ENCODE peak calls at places on chromosome 1, in ten cellular contexts. One of them, this sample, is unnamed.

GRCh38 chr1:18908911-18909771 is 6.8 kb upstream of the ALDH4A1 start:
- DNase-seq in neural progenitor cell: no peak
- DNase-seq in GM12892: no peak
- DNase-seq in AG10803: no peak
- DNase-seq in astrocyte of the cerebellum: no peak
- DNase-seq in dorsolateral prefrontal cortex: no peak
- DNase-seq in activated gamma-delta T cell treated with anti-CD3 and anti-CD28 coated beads, Interleukin-2, amount 50 U/mL, for 16 hours: no peak
- DNase-seq in MV-4-11: no peak
- DNase-seq in G401: no peak
- DNase-seq in nucleus accumbens: no peak
- DNase-seq in this sample: peak

GRCh38 chr1:23530089-23530749 is 814 bp downstream of the E2F2 start:
- DNase-seq in dorsolateral prefrontal cortex: no peak
- DNase-seq in neural progenitor cell: peak
- DNase-seq in activated gamma-delta T cell treated with anti-CD3 and anti-CD28 coated beads, Interleukin-2, amount 50 U/mL, for 16 hours: no peak
- DNase-seq in GM12892: no peak
- DNase-seq in astrocyte of the cerebellum: no peak
- DNase-seq in G401: no peak
- DNase-seq in MV-4-11: no peak
- DNase-seq in AG10803: no peak
- DNase-seq in nucleus accumbens: no peak
- DNase-seq in this sample: peak

GRCh38 chr1:183052861-183053260 is 29.6 kb downstream of the LAMC1 start:
- DNase-seq in AG10803: no peak
- DNase-seq in astrocyte of the cerebellum: no peak
- DNase-seq in nucleus accumbens: no peak
- DNase-seq in MV-4-11: no peak
- DNase-seq in dorsolateral prefrontal cortex: no peak
- DNase-seq in G401: no peak
- DNase-seq in neural progenitor cell: no peak
- DNase-seq in GM12892: no peak
- DNase-seq in activated gamma-delta T cell treated with anti-CD3 and anti-CD28 coated beads, Interleukin-2, amount 50 U/mL, for 16 hours: no peak
- DNase-seq in this sample: no peak

GRCh38 chr1:215004121-215004837 is 78.3 kb upstream of the KCNK2 start:
- DNase-seq in neural progenitor cell: no peak
- DNase-seq in dorsolateral prefrontal cortex: no peak
- DNase-seq in astrocyte of the cerebellum: no peak
- DNase-seq in activated gamma-delta T cell treated with anti-CD3 and anti-CD28 coated beads, Interleukin-2, amount 50 U/mL, for 16 hours: no peak
- DNase-seq in MV-4-11: no peak
- DNase-seq in nucleus accumbens: no peak
- DNase-seq in G401: no peak
- DNase-seq in GM12892: no peak
- DNase-seq in AG10803: peak
- DNase-seq in this sample: no peak

GRCh38 chr1:37242501-37242900 is 208.2 kb upstream of the GRIK3 start:
- DNase-seq in G401: no peak
- DNase-seq in MV-4-11: no peak
- DNase-seq in AG10803: no peak
- DNase-seq in GM12892: no peak
- DNase-seq in neural progenitor cell: no peak
- DNase-seq in dorsolateral prefrontal cortex: no peak
- DNase-seq in nucleus accumbens: no peak
- DNase-seq in activated gamma-delta T cell treated with anti-CD3 and anti-CD28 coated beads, Interleukin-2, amount 50 U/mL, for 16 hours: no peak
- DNase-seq in astrocyte of the cerebellum: no peak
- DNase-seq in this sample: no peak

GRCh38 chr1:201142011-201142853 is 12.0 kb downstream of the TMEM9 start:
- DNase-seq in MV-4-11: no peak
- DNase-seq in dorsolateral prefrontal cortex: no peak
- DNase-seq in G401: no peak
- DNase-seq in neural progenitor cell: no peak
- DNase-seq in AG10803: peak
- DNase-seq in activated gamma-delta T cell treated with anti-CD3 and anti-CD28 coated beads, Interleukin-2, amount 50 U/mL, for 16 hours: no peak
- DNase-seq in astrocyte of the cerebellum: no peak
- DNase-seq in GM12892: no peak
- DNase-seq in nucleus accumbens: no peak
- DNase-seq in this sample: no peak

GRCh38 chr1:180444522-180444921 is 57.9 kb downstream of the ACBD6 start:
- DNase-seq in AG10803: no peak
- DNase-seq in neural progenitor cell: no peak
- DNase-seq in nucleus accumbens: no peak
- DNase-seq in G401: no peak
- DNase-seq in activated gamma-delta T cell treated with anti-CD3 and anti-CD28 coated beads, Interleukin-2, amount 50 U/mL, for 16 hours: no peak
- DNase-seq in GM12892: no peak
- DNase-seq in MV-4-11: no peak
- DNase-seq in astrocyte of the cerebellum: no peak
- DNase-seq in dorsolateral prefrontal cortex: no peak
- DNase-seq in this sample: peak

GRCh38 chr1:92380867-92381266 is 82.0 kb downstream of the RPAP2 start:
- DNase-seq in dorsolateral prefrontal cortex: no peak
- DNase-seq in neural progenitor cell: no peak
- DNase-seq in AG10803: no peak
- DNase-seq in GM12892: no peak
- DNase-seq in MV-4-11: no peak
- DNase-seq in nucleus accumbens: no peak
- DNase-seq in G401: no peak
- DNase-seq in activated gamma-delta T cell treated with anti-CD3 and anti-CD28 coated beads, Interleukin-2, amount 50 U/mL, for 16 hours: no peak
- DNase-seq in astrocyte of the cerebellum: no peak
- DNase-seq in this sample: no peak

GRCh38 chr1:205324781-205325180 is 3.2 kb upstream of the NUAK2 start:
- DNase-seq in G401: no peak
- DNase-seq in AG10803: peak
- DNase-seq in activated gamma-delta T cell treated with anti-CD3 and anti-CD28 coated beads, Interleukin-2, amount 50 U/mL, for 16 hours: no peak
- DNase-seq in GM12892: no peak
- DNase-seq in dorsolateral prefrontal cortex: no peak
- DNase-seq in astrocyte of the cerebellum: no peak
- DNase-seq in neural progenitor cell: peak
- DNase-seq in nucleus accumbens: no peak
- DNase-seq in MV-4-11: no peak
- DNase-seq in this sample: no peak

GRCh38 chr1:5855196-5855897 is 136.9 kb downstream of the NPHP4 start:
- DNase-seq in nucleus accumbens: no peak
- DNase-seq in MV-4-11: no peak
- DNase-seq in astrocyte of the cerebellum: no peak
- DNase-seq in neural progenitor cell: no peak
- DNase-seq in dorsolateral prefrontal cortex: no peak
- DNase-seq in AG10803: no peak
- DNase-seq in GM12892: no peak
- DNase-seq in G401: no peak
- DNase-seq in activated gamma-delta T cell treated with anti-CD3 and anti-CD28 coated beads, Interleukin-2, amount 50 U/mL, for 16 hours: no peak
- DNase-seq in this sample: no peak

GRCh38 chr1:58884706-58885661 is 101.1 kb upstream of the JUN start:
- DNase-seq in dorsolateral prefrontal cortex: no peak
- DNase-seq in AG10803: no peak
- DNase-seq in neural progenitor cell: no peak
- DNase-seq in nucleus accumbens: no peak
- DNase-seq in GM12892: no peak
- DNase-seq in activated gamma-delta T cell treated with anti-CD3 and anti-CD28 coated beads, Interleukin-2, amount 50 U/mL, for 16 hours: no peak
- DNase-seq in MV-4-11: peak
- DNase-seq in astrocyte of the cerebellum: no peak
- DNase-seq in G401: no peak
- DNase-seq in this sample: peak

GRCh38 chr1:238558746-238559145 is 668.0 kb upstream of the ZP4 start:
- DNase-seq in GM12892: no peak
- DNase-seq in nucleus accumbens: no peak
- DNase-seq in astrocyte of the cerebellum: no peak
- DNase-seq in G401: no peak
- DNase-seq in activated gamma-delta T cell treated with anti-CD3 and anti-CD28 coated beads, Interleukin-2, amount 50 U/mL, for 16 hours: no peak
- DNase-seq in dorsolateral prefrontal cortex: no peak
- DNase-seq in MV-4-11: no peak
- DNase-seq in AG10803: no peak
- DNase-seq in neural progenitor cell: no peak
- DNase-seq in this sample: no peak

GRCh38 chr1:15734901-15735300 is 1.2 kb upstream of the SLC25A34 start:
- DNase-seq in GM12892: no peak
- DNase-seq in dorsolateral prefrontal cortex: no peak
- DNase-seq in activated gamma-delta T cell treated with anti-CD3 and anti-CD28 coated beads, Interleukin-2, amount 50 U/mL, for 16 hours: no peak
- DNase-seq in nucleus accumbens: no peak
- DNase-seq in neural progenitor cell: no peak
- DNase-seq in G401: no peak
- DNase-seq in MV-4-11: no peak
- DNase-seq in astrocyte of the cerebellum: no peak
- DNase-seq in AG10803: no peak
- DNase-seq in this sample: no peak

This sample was measured in OCI-M1.